ENCODE peak calls at places on chromosomes 6 and 20, in five cellular contexts. M, J, H, B and C are unnamed samples.

GRCh38 chr6:37500294-37500608 is 558 bp upstream of the CCDC167 start:
- DNase-seq in M (no peak), J (no peak), H (no peak), B (no peak), C (no peak)

GRCh38 chr6:37242429-37243052 is 15.0 kb upstream of the TBC1D22B start:
- DNase-seq in M (no peak), J (no peak), H (peak), B (peak), C (peak)

GRCh38 chr6:14876778-14877613 is 368.9 kb upstream of the JARID2 start:
- DNase-seq in M (peak), J (no peak), H (no peak), B (peak), C (peak)

GRCh38 chr20:11261533-11262000 is 587.8 kb upstream of the JAG1 start:
- DNase-seq in M (no peak), J (no peak), H (no peak), B (peak), C (no peak)

GRCh38 chr6:3329491-3330051 is 70.8 kb downstream of the PSMG4 start:
- DNase-seq in M (no peak), J (no peak), H (no peak), B (no peak), C (no peak)

GRCh38 chr6:27532820-27533538 is 60.1 kb upstream of the ZNF184 start:
- DNase-seq in M (no peak), J (no peak), H (no peak), B (peak), C (no peak)

GRCh38 chr6:8589941-8590676 is 154.8 kb upstream of the SLC35B3 start:
- DNase-seq in M (no peak), J (no peak), H (no peak), B (no peak), C (no peak)

GRCh38 chr20:48704761-48705160 is 123.0 kb downstream of the PREX1 start:
- DNase-seq in M (no peak), J (no peak), H (no peak), B (no peak), C (no peak)

GRCh38 chr20:44067650-44068081 is 119.3 kb downstream of the JPH2 start:
- DNase-seq in M (no peak), J (no peak), H (no peak), B (no peak), C (no peak)

GRCh38 chr6:158648682-158649131 is 1.1 kb upstream of the SYTL3 start:
- DNase-seq in M (peak), J (no peak), H (no peak), B (peak), C (no peak)

GRCh38 chr6:120320481-120321162 is 971.1 kb upstream of the MAN1A1 start:
- DNase-seq in M (no peak), J (no peak), H (no peak), B (no peak), C (no peak)

GRCh38 chr6:47733879-47734558 is 35.6 kb downstream of the ADGRF4 start:
- DNase-seq in M (peak), J (no peak), H (peak), B (no peak), C (no peak)

GRCh38 chr20:4883546-4883945 is 117.8 kb downstream of the SLC23A2 start:
- DNase-seq in M (no peak), J (no peak), H (no peak), B (no peak), C (no peak)

GRCh38 chr20:1327241-1327653 is 1.7 kb downstream of the SDCBP2 start:
- DNase-seq in M (no peak), J (peak), H (no peak), B (peak), C (no peak)

GRCh38 chr20:38649275-38649891 is 47.8 kb downstream of the ARHGAP40 start:
- DNase-seq in M (no peak), J (peak), H (peak), B (peak), C (no peak)

GRCh38 chr6:12956991-12957320 is 240.4 kb downstream of the PHACTR1 start:
- DNase-seq in M (no peak), J (no peak), H (no peak), B (no peak), C (no peak)

GRCh38 chr20:51828762-51829161 is 26.4 kb upstream of the SALL4 start:
- DNase-seq in M (no peak), J (no peak), H (no peak), B (no peak), C (no peak)

GRCh38 chr6:52611833-52612232 is 35.0 kb upstream of the TRAM2 start:
- DNase-seq in M (no peak), J (no peak), H (no peak), B (no peak), C (no peak)

GRCh38 chr6:159988983-159989454 is 20.1 kb downstream of the IGF2R start:
- DNase-seq in M (no peak), J (no peak), H (no peak), B (peak), C (no peak)

GRCh38 chr6:156857573-156857972 is 80.4 kb downstream of the ARID1B start:
- DNase-seq in M (no peak), J (no peak), H (no peak), B (peak), C (no peak)

GRCh38 chr6:74357329-74357728 is 661.3 kb downstream of the CD109 start:
- DNase-seq in M (no peak), J (no peak), H (no peak), B (peak), C (no peak)

GRCh38 chr20:60754866-60755265 is 497.2 kb upstream of the CDH4 start:
- DNase-seq in M (no peak), J (no peak), H (no peak), B (no peak), C (no peak)

GRCh38 chr20:31967830-31968249 is at the start of gene XKR7:
- DNase-seq in M (no peak), J (peak), H (no peak), B (no peak), C (no peak)

GRCh38 chr20:36866681-36867485 is 9.1 kb upstream of the TLDC2 start:
- DNase-seq in M (no peak), J (no peak), H (no peak), B (peak), C (no peak)

GRCh38 chr6:15429146-15430110 is 183.6 kb downstream of the JARID2 start:
- DNase-seq in M (no peak), J (no peak), H (peak), B (peak), C (no peak)

GRCh38 chr6:139346392-139346791 is 28.1 kb downstream of the CITED2 start:
- DNase-seq in M (no peak), J (no peak), H (no peak), B (no peak), C (no peak)

GRCh38 chr20:60261323-60261722 is 303.1 kb downstream of the CDH26 start:
- DNase-seq in M (no peak), J (no peak), H (no peak), B (no peak), C (no peak)

GRCh38 chr20:35953411-35954199 is 697 bp downstream of the SCAND1 start:
- DNase-seq in M (peak), J (peak), H (no peak), B (peak), C (no peak)

GRCh38 chr20:14672066-14672465 is 334.7 kb upstream of the FLRT3 start:
- DNase-seq in M (no peak), J (no peak), H (no peak), B (no peak), C (no peak)

GRCh38 chr6:113073611-113074191 is 726.6 kb downstream of the RFPL4B start:
- DNase-seq in M (no peak), J (no peak), H (no peak), B (peak), C (no peak)
- H3K4me3 ChIP-seq in M (no peak), J (no peak), H (no peak), B (no peak), C (no peak)

GRCh38 chr20:25195014-25195961 is at the start of gene ENTPD6:
- DNase-seq in M (peak), J (peak), H (peak), B (peak), C (peak)
- TF ChIP-seq CTCF in M (no peak), J (peak), H (peak), B (no peak), C (peak)

GRCh38 chr6:116060572-116061283 is at the start of gene FRK:
- DNase-seq in M (no peak), J (no peak), H (peak), B (no peak), C (no peak)
- H3K4me3 ChIP-seq in M (peak), J (peak), H (peak), B (peak), C (no peak)

GRCh38 chr6:108355890-108356289 is 61.0 kb downstream of the AFG1L start:
- DNase-seq in M (no peak), J (no peak), H (no peak), B (no peak), C (no peak)
- TF ChIP-seq CTCF in M (no peak), J (no peak), H (no peak), B (no peak), C (no peak)

GRCh38 chr6:84774174-84775158 is 10.1 kb upstream of the TBX18 start:
- DNase-seq in M (peak), J (no peak), H (no peak), B (no peak), C (no peak)

GRCh38 chr6:84771732-84772131 is 7.3 kb upstream of the TBX18 start:
- DNase-seq in M (no peak), J (no peak), H (no peak), B (no peak), C (no peak)

GRCh38 chr6:84773431-84774173 is 9.2 kb upstream of the TBX18 start:
- DNase-seq in M (peak), J (no peak), H (no peak), B (no peak), C (no peak)

GRCh38 chr6:84772428-84773132 is 8.2 kb upstream of the TBX18 start:
- DNase-seq in M (no peak), J (no peak), H (no peak), B (no peak), C (no peak)

GRCh38 chr6:84773133-84773430 is 8.7 kb upstream of the TBX18 start:
- DNase-seq in M (no peak), J (no peak), H (no peak), B (no peak), C (no peak)
- H3K4me3 ChIP-seq in M (no peak), J (peak), H (no peak), B (peak), C (peak)